ENCODE peak calls at places on chromosome 19, in five cellular contexts. D, K, W, A and H are unnamed samples.

GRCh38 chr19:31140717-31141116 is 208.5 kb downstream of the TSHZ3 start:
- DNase-seq in D (no peak), K (no peak), W (peak), A (no peak), H (no peak)

GRCh38 chr19:2469102-2469914 is 6.6 kb upstream of the GADD45B start:
- DNase-seq in D (peak), K (no peak), W (peak), A (no peak), H (peak)

GRCh38 chr19:41479757-41480191 is 36.8 kb downstream of the ERICH4 start:
- DNase-seq in D (peak), K (no peak), W (no peak), A (no peak), H (no peak)

GRCh38 chr19:50358483-50359431 is 6.7 kb downstream of the NAPSA start:
- DNase-seq in D (peak), K (no peak), W (peak), A (peak), H (peak)

GRCh38 chr19:58034476-58034790 is 608 bp downstream of the ZSCAN1 start:
- DNase-seq in D (no peak), K (no peak), W (no peak), A (no peak), H (no peak)

GRCh38 chr19:12723643-12724426 is at the start of gene TNPO2:
- DNase-seq in D (peak), K (no peak), W (peak), A (peak), H (peak)

GRCh38 chr19:39270091-39270871 is 2.1 kb downstream of the IFNL2 start:
- DNase-seq in D (no peak), K (no peak), W (peak), A (no peak), H (no peak)

GRCh38 chr19:14091885-14092462 is 1.4 kb upstream of the SAMD1 start:
- DNase-seq in D (no peak), K (no peak), W (no peak), A (no peak), H (no peak)

GRCh38 chr19:7926021-7926726 is at the start of gene CTXN1:
- DNase-seq in D (peak), K (no peak), W (peak), A (peak), H (peak)

GRCh38 chr19:342801-343421 is 1.7 kb downstream of the MIER2 start:
- DNase-seq in D (no peak), K (peak), W (peak), A (peak), H (no peak)

GRCh38 chr19:14979136-14979497 is 547 bp downstream of the SLC1A6 start:
- DNase-seq in D (no peak), K (no peak), W (no peak), A (no peak), H (no peak)

GRCh38 chr19:38201731-38202130 is 22.3 kb downstream of the DPF1 start:
- DNase-seq in D (no peak), K (no peak), W (no peak), A (no peak), H (no peak)

GRCh38 chr19:34964598-34964997 is 569 bp upstream of the ZNF792 start:
- DNase-seq in D (no peak), K (no peak), W (no peak), A (no peak), H (no peak)

GRCh38 chr19:6260912-6261636 is 18.7 kb downstream of the MLLT1 start:
- DNase-seq in D (no peak), K (no peak), W (peak), A (no peak), H (no peak)

GRCh38 chr19:5623397-5624153 is 692 bp downstream of the SAFB start:
- DNase-seq in D (peak), K (no peak), W (peak), A (peak), H (no peak)

GRCh38 chr19:38736413-38737280 is 7.6 kb downstream of the CAPN12 start:
- DNase-seq in D (peak), K (no peak), W (peak), A (no peak), H (peak)

GRCh38 chr19:58182577-58182988 is 278 bp upstream of the ZNF274 start:
- DNase-seq in D (peak), K (no peak), W (no peak), A (no peak), H (no peak)

GRCh38 chr19:31340059-31341025 is 8.9 kb downstream of the TSHZ3 start:
- DNase-seq in D (no peak), K (peak), W (peak), A (no peak), H (no peak)

GRCh38 chr19:38385804-38386257 is 2.0 kb downstream of the GGN start:
- DNase-seq in D (no peak), K (no peak), W (no peak), A (no peak), H (no peak)

GRCh38 chr19:58279042-58279924 is 528 bp downstream of the ZNF8 start:
- DNase-seq in D (peak), K (no peak), W (peak), A (peak), H (no peak)

GRCh38 chr19:12786149-12786870 is 5.0 kb upstream of the JUNB start:
- DNase-seq in D (peak), K (no peak), W (no peak), A (peak), H (peak)

GRCh38 chr19:51020988-51021651 is 1.6 kb upstream of the KLK10 start:
- DNase-seq in D (peak), K (no peak), W (peak), A (no peak), H (no peak)

GRCh38 chr19:16457954-16458331 is 13.8 kb downstream of the EPS15L1 start:
- DNase-seq in D (no peak), K (no peak), W (no peak), A (no peak), H (no peak)

GRCh38 chr19:7366701-7367420 is 18.1 kb downstream of the ARHGEF18 start:
- DNase-seq in D (peak), K (no peak), W (peak), A (no peak), H (no peak)

GRCh38 chr19:8050274-8051096 is 2.1 kb upstream of the CCL25 start:
- DNase-seq in D (peak), K (peak), W (peak), A (peak), H (peak)

GRCh38 chr19:16096281-16096855 is 15.3 kb upstream of the RAB8A start:
- DNase-seq in D (no peak), K (no peak), W (no peak), A (no peak), H (no peak)

GRCh38 chr19:33201886-33202545 is 7.9 kb downstream of the LRP3 start:
- DNase-seq in D (no peak), K (no peak), W (no peak), A (no peak), H (no peak)

GRCh38 chr19:29525901-29526729 is at the start of gene VSTM2B:
- DNase-seq in D (no peak), K (no peak), W (no peak), A (no peak), H (no peak)

GRCh38 chr19:8085606-8086464 is 33.3 kb downstream of the CCL25 start:
- DNase-seq in D (no peak), K (no peak), W (no peak), A (no peak), H (no peak)

GRCh38 chr19:12664406-12665280 is 1.9 kb downstream of the MAN2B1 start:
- DNase-seq in D (peak), K (no peak), W (no peak), A (no peak), H (no peak)

GRCh38 chr19:45876161-45876410 is 9.9 kb downstream of the IRF2BP1 start:
- DNase-seq in D (peak), K (no peak), W (no peak), A (no peak), H (no peak)

GRCh38 chr19:40567750-40568494 is 8.8 kb upstream of the SHKBP1 start:
- DNase-seq in D (no peak), K (no peak), W (no peak), A (no peak), H (no peak)

GRCh38 chr19:15015946-15016542 is 33.2 kb upstream of the CASP14 start:
- DNase-seq in D (peak), K (no peak), W (peak), A (no peak), H (no peak)

DNA sequence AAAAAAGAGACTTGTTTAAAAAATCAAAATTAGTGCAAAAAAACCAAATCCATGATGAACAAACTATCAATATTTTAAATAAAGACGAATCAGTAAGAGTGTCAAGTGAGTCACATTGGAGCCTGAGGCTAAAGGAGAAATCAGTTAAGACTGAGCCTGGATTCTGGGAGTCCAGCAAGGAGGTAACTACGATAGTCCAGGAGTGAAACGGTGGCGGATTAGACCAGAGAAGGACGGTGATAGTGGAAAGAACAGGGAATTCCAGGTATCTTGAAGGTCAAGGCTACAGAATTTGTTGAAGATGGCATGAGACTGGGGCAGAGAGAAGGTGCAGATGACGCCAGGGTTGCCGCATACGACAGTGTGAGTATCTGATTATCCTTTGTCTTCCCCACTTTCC is 7.0 kb upstream of the NPAS1 start:
- DNase-seq in D (no peak), K (no peak), W (no peak), A (no peak), H (no peak)
- TF ChIP-seq CTCF in D (no peak), K (no peak), W (no peak), A (no peak), H (no peak)

GRCh38 chr19:4369888-4370260 is 26.5 kb downstream of the MPND start:
- DNase-seq in D (peak), K (no peak), W (peak), A (no peak), H (peak)
- TF ChIP-seq CTCF in D (peak), K (peak), W (peak), A (peak), H (peak)

GRCh38 chr19:49017666-49018351 is 918 bp upstream of the LHB start:
- DNase-seq in D (peak), K (no peak), W (peak), A (peak), H (peak)
- TF ChIP-seq CTCF in D (peak), K (peak), W (peak), A (peak), H (peak)

DNA sequence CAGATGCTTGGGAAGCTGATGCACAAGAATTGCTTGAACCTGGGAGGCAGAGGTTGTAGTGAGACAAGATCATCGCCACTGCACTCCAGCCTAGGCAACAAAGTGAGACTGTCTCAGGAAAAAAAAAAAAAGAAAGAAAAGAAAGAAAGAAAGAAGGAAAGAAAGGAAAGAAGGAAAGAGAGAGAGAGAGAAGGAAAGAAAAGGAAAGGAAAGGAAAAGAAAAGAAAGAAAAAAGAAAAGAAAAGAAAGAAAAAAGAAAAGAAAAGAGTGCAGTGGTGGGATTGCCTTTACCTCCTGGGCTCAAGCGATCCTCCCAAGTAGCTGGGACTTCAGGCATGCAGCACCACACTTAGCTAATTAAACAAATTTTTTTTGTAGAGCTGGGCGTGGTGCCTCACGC is 12.9 kb downstream of the OLFM2 start:
- DNase-seq in D (no peak), K (no peak), W (no peak), A (no peak), H (no peak)
- TF ChIP-seq CTCF in D (no peak), K (no peak), W (no peak), A (no peak), H (no peak)

GRCh38 chr19:19095691-19096090 is 31.9 kb downstream of the SLC25A42 start:
- DNase-seq in D (no peak), K (no peak), W (no peak), A (no peak), H (no peak)

GRCh38 chr19:19098703-19099632 is 35.2 kb downstream of the SLC25A42 start:
- DNase-seq in D (no peak), K (no peak), W (no peak), A (no peak), H (no peak)

GRCh38 chr19:19096641-19097627 is 33.1 kb downstream of the SLC25A42 start:
- DNase-seq in D (no peak), K (no peak), W (no peak), A (no peak), H (no peak)

GRCh38 chr19:19101540-19101939 is 36.7 kb downstream of the TMEM161A start:
- DNase-seq in D (no peak), K (no peak), W (no peak), A (no peak), H (no peak)

DNA sequence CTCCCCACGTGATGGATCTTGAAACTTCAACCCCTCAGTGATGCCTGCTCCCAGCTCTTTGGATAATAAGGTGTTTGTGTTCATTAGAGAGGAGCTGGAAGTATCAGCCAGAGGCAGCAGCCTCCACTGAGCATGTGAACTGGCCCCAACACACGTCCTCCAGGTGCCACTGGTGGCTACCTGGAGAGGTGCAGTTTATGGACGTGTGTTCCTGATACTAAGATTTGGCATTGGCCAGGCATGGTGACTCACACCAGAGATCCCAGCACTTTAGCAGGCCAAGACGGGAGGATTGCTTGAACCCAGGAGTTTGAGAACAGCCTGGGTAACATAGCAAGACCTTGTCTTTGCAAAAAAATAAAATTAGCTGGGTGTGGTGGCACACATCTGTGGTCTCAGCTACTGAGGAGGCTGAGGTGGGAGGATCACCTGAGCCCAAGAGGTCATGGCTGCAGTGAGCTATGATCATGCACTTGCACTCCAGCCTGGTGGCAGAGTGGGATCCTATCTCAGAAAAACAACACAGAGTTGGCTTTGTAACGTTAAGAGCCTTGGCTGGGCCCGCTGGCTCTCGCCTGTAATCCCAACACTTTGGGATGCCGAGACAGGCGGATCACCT is 34.4 kb downstream of the SLC25A42 start:
- DNase-seq in D (no peak), K (no peak), W (no peak), A (no peak), H (no peak)
- TF ChIP-seq CTCF in D (no peak), K (no peak), W (no peak), A (no peak), H (no peak)

GRCh38 chr19:1407662-1408299 is 395 bp downstream of the DAZAP1 start:
- DNase-seq in D (no peak), K (no peak), W (no peak), A (no peak), H (no peak)

GRCh38 chr19:1408300-1409203 is 1.2 kb downstream of the DAZAP1 start:
- DNase-seq in D (peak), K (no peak), W (peak), A (no peak), H (peak)

GRCh38 chr19:1409204-1410005 is 2.0 kb downstream of the DAZAP1 start:
- DNase-seq in D (no peak), K (no peak), W (no peak), A (no peak), H (no peak)

GRCh38 chr19:1406496-1406817 is 929 bp upstream of the DAZAP1 start:
- DNase-seq in D (no peak), K (no peak), W (no peak), A (no peak), H (peak)

GRCh38 chr19:1406818-1407661 is at the start of gene DAZAP1:
- DNase-seq in D (peak), K (peak), W (peak), A (peak), H (peak)
- TF ChIP-seq CTCF in D (peak), K (peak), W (peak), A (no peak), H (peak)

GRCh38 chr19:11457115-11457514 is 21.7 kb downstream of the PRKCSH start:
- DNase-seq in D (no peak), K (no peak), W (peak), A (no peak), H (no peak)
- TF ChIP-seq CTCF in D (no peak), K (no peak), W (no peak), A (no peak), H (no peak)

GRCh38 chr19:3547301-3547731 is 8.3 kb downstream of the TEKTIP1 start:
- DNase-seq in D (peak), K (no peak), W (no peak), A (no peak), H (peak)
- TF ChIP-seq CTCF in D (peak), K (peak), W (peak), A (peak), H (peak)

DNA sequence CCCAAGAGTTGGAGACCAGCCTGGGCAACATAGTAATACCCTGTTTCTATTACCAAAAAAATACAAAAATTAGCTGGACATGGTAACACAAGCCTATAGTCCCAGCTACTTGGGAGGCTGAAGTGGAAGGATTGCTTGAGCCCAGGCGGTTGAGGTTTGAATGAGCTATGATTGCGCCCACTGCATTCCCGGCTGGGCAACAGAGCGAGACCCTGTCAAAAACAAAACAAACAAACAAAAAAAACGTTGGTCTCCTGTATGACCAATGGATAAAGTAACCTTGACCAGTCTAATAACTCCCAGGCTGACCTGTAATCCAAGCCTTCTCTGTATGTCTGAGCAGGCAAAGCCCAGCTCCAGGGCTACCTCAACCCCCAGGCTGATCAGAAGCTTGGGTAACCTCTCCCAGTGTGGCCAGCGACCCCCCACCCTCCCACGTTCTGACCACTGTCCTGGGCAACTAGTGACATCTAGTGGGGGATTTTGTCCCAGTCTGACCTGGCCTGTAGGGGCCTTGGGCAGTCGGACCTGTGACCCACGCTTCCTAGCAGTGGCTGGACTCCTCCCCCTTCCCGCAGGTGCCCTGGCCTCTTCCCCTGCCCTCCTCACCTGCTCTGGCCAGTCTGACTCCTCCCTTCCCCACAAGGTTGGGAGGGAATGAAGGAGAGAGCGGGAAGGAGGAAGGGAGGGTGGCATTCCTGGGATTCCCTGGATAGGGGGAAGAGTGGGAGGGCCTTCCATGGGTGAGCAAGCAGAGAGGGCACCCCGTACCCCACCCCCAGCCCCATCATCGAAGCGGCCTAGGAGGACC is 1.0 kb upstream of the BCAM start:
- DNase-seq in D (no peak), K (no peak), W (peak), A (peak), H (no peak)
- TF ChIP-seq CTCF in D (peak), K (peak), W (peak), A (peak), H (peak)

GRCh38 chr19:56837492-56837891 is 3.0 kb downstream of the PEG3 start:
- DNase-seq in D (no peak), K (no peak), W (peak), A (peak), H (no peak)
- TF ChIP-seq CTCF in D (no peak), K (no peak), W (peak), A (peak), H (no peak)